ENCODE peak calls at places on chromosomes 5 and 9, in ten cellular contexts. L is left ventricle myocardium inferior, D is foreskin fibroblast, B is brain microvascular endothelial cell, R is GM13977, T is GM23338, Z is stomach, E is astrocyte, Y is mammary epithelial cell, K is HFF-Myc. S is an unnamed sample.

GRCh38 chr5:127447822-127448221 is 69.6 kb upstream of the PRRC1 start:
- DNase-seq in Z (no peak), L (no peak), D (peak; percentile 68), B (peak; percentile 75), T (no peak), K (no peak), E (peak; percentile 75), R (no peak), Y (no peak), S (peak; percentile 33)

GRCh38 chr9:126051446-126052130 is 275.0 kb upstream of the MVB12B start:
- DNase-seq in R (no peak), D (no peak), E (no peak), Z (no peak), K (no peak), T (no peak), L (no peak), B (no peak), Y (no peak), S (no peak)

GRCh38 chr9:126615791-126616447 is 2.2 kb downstream of the LMX1B start:
- DNase-seq in B (no peak), L (no peak), E (no peak), Z (no peak), K (no peak), R (peak; percentile 35), Y (peak; percentile 69), T (peak; percentile 69), D (no peak), S (no peak)

GRCh38 chr5:61256474-61256873 is 75.6 kb upstream of the ZSWIM6 start:
- DNase-seq in L (peak; percentile 56), E (no peak), K (no peak), T (no peak), R (no peak), Y (no peak), B (no peak), Z (peak; percentile 98), D (peak; percentile 53), S (no peak)

GRCh38 chr5:38540348-38540747 is 16.1 kb downstream of the LIFR start:
- DNase-seq in L (peak; percentile 64), B (no peak), Y (no peak), K (no peak), E (no peak), T (no peak), Z (no peak), D (no peak), R (no peak), S (no peak)

GRCh38 chr5:10700516-10700915 is 60.5 kb downstream of the DAP start:
- DNase-seq in Y (no peak), E (no peak), D (no peak), Z (no peak), R (no peak), B (no peak), L (no peak), T (no peak), K (no peak), S (no peak)

GRCh38 chr9:122394265-122395242 is 23.7 kb downstream of the PTGS1 start:
- DNase-seq in T (no peak), Y (peak; percentile 48), D (peak; percentile 97), K (peak; percentile 73), R (no peak), E (peak; percentile 84), B (peak; percentile 53), Z (no peak), L (peak; percentile 65), S (peak; percentile 74)

GRCh38 chr9:110897899-110898298 is 140.4 kb downstream of the LPAR1 start:
- DNase-seq in T (no peak), B (no peak), L (no peak), R (no peak), Y (no peak), E (no peak), K (no peak), Z (no peak), D (peak; percentile 61), S (peak; percentile 63)

GRCh38 chr5:76867027-76867426 is 17.2 kb downstream of the S100Z start:
- DNase-seq in T (no peak), R (no peak), L (no peak), Y (no peak), E (no peak), D (no peak), B (no peak), Z (no peak), K (no peak), S (no peak)

GRCh38 chr9:134326754-134327526 is 685 bp downstream of the RXRA start:
- DNase-seq in D (peak; percentile 70), B (no peak), E (no peak), T (peak; percentile 63), Y (peak; percentile 42), L (peak; percentile 45), K (no peak), R (peak; percentile 73), Z (no peak), S (no peak)

GRCh38 chr5:150538007-150538917 is 30.3 kb downstream of the NDST1 start:
- DNase-seq in T (no peak), L (peak; percentile 42), D (peak; percentile 72), Z (no peak), Y (peak; percentile 70), R (no peak), K (no peak), E (peak; percentile 68), B (peak; percentile 44), S (peak; percentile 88)

GRCh38 chr5:122112063-122112462 is 17.3 kb upstream of the ZNF474 start:
- DNase-seq in K (no peak), D (no peak), R (no peak), L (no peak), Z (no peak), B (no peak), Y (no peak), E (no peak), T (no peak), S (no peak)

GRCh38 chr5:13821366-13821765 is 123.1 kb downstream of the DNAH5 start:
- DNase-seq in Z (no peak), K (no peak), Y (no peak), L (no peak), T (no peak), R (no peak), D (no peak), B (no peak), E (no peak), S (no peak)

GRCh38 chr5:107474724-107475489 is 195.8 kb downstream of the EFNA5 start:
- DNase-seq in K (no peak), T (no peak), L (no peak), R (no peak), E (no peak), B (no peak), D (no peak), Z (no peak), Y (peak; percentile 32), S (no peak)

GRCh38 chr5:54820759-54821158 is 164.6 kb downstream of the ESM1 start:
- DNase-seq in B (no peak), T (no peak), Y (no peak), D (no peak), E (no peak), Z (no peak), K (no peak), L (no peak), R (no peak), S (no peak)

GRCh38 chr9:133880851-133881634 is 111.1 kb downstream of the VAV2 start:
- DNase-seq in Y (peak; percentile 84), Z (no peak), K (no peak), L (no peak), T (no peak), E (peak; percentile 69), R (no peak), B (peak; percentile 32), D (no peak), S (no peak)

DNA sequence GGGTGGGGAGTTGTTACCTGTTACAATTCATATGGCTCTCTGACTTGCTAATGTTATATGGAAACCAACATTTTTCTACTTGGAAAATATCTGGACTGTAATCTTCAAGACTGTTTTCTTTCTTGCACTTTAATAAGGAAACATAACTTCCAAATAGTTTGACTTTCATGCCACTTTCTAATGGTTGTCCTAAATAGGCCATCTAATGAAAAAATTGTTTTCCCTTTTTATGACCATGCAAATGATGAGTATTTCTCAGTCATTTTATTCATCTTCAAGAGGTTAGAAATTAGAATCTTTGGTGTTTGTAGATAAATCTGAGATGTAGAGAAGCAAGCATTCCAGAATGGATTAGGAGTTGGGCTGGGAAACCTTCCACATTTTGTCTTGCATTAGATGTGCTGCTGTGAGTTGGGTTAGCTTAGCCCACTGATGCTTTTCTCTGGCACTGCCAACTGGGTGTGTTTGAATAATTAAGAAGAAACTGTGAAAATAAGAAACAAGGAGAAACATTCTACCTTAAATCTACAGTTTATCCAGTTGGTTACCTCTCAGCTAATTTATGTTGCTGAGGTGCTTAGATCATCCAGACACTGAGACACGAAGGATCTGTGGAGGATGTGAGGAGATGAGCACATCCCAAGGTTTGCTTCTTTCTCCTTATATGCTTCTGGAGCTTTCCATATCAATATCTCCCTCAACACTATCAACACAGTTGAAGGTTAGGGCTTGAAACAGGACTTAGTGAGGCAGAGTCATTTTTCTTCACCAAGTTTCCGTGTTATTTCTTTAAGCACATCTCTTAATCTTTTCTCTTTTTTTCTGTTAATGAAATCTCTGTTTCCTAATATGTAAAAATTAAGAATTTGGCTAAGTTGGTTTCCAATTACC is 2.7 kb downstream of the RASGRF2 start:
- DNase-seq in B (no peak), L (no peak), E (no peak), Z (no peak), K (no peak), T (no peak), Y (no peak), D (peak; percentile 10), R (no peak), S (no peak)
- TF ChIP-seq CTCF in B (no peak), L (no peak), E (no peak), Z (no peak), K (no peak), T (no peak), Y (no peak), D (no peak), R (no peak), S (no peak)

DNA sequence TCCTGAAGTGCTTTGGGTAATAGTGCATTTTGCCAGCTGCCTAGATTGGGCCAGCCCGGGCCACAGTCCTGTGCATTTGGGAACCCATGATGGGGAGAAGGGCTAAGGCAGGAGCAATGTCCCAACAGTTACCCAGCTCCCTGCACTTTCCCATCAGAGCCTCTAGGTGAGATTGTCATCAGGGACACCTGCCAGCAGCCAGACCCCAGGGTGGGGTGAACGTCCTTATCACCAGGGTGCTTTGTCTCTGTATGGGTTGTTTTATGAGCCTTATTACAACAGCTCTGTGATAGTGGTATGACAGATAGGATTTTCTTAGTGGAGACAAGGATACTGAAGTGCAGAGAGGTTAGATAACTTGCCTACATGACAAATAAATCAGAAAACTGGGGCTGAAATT is 365.7 kb downstream of the OSTF1 start:
- DNase-seq in K (no peak), D (no peak), E (no peak), L (no peak), Z (no peak), R (no peak), T (no peak), B (no peak), Y (no peak), S (no peak)
- TF ChIP-seq CTCF in K (no peak), D (no peak), E (no peak), L (no peak), Z (no peak), R (no peak), T (no peak), B (no peak), Y (no peak), S (no peak)

GRCh38 chr5:172687983-172688734 is 47.1 kb downstream of the NEURL1B start:
- DNase-seq in L (no peak), Z (no peak), E (no peak), R (no peak), K (no peak), D (no peak), B (no peak), T (no peak), Y (no peak), S (no peak)
- TF ChIP-seq CTCF in L (no peak), Z (no peak), E (no peak), R (no peak), K (no peak), D (no peak), B (no peak), T (no peak), Y (no peak), S (no peak)

GRCh38 chr5:143023447-143024096 is 253.4 kb downstream of the ARHGAP26 start:
- DNase-seq in B (no peak), Y (no peak), R (no peak), K (no peak), L (peak; percentile 79), D (peak; percentile 82), E (no peak), T (peak; percentile 10), Z (peak; percentile 28), S (peak; percentile 42)
- TF ChIP-seq CTCF in B (no peak), Y (no peak), R (peak; percentile 11), K (no peak), L (peak; percentile 9), D (no peak), E (no peak), T (no peak), Z (no peak), S (peak; percentile 52)

S was measured in HFFc6.